ENCODE peak calls at places on chromosomes 16 and 17, in five cellular contexts. I is NCI-H526, X is omental fat pad, Z is adrenal gland, T is GM04503. E is an unnamed sample.

GRCh38 chr16:77723108-77723514 is 797 bp downstream of the NUDT7 start:
- DNase-seq in Z (peak; percentile 51), X (no peak), I (no peak), T (peak; percentile 13), E (no peak)

GRCh38 chr17:64773836-64774761 is 112.0 kb upstream of the SMURF2 start:
- DNase-seq in I (peak; percentile 97), Z (no peak), X (no peak), T (no peak), E (peak; percentile 87)

GRCh38 chr17:1562178-1562643 is 381 bp downstream of the PITPNA start:
- DNase-seq in T (no peak), I (no peak), X (no peak), Z (peak; percentile 65), E (peak; percentile 91)

GRCh38 chr17:41500131-41500911 is 5.1 kb downstream of the KRT13 start:
- DNase-seq in X (no peak), I (no peak), T (no peak), Z (no peak), E (no peak)

GRCh38 chr16:67137605-67138004 is 13.2 kb downstream of the B3GNT9 start:
- DNase-seq in Z (no peak), X (no peak), T (no peak), I (no peak), E (no peak)

GRCh38 chr17:43810226-43810715 is 22.7 kb downstream of the MPP3 start:
- DNase-seq in I (no peak), Z (no peak), X (no peak), T (no peak), E (no peak)

GRCh38 chr16:83959621-83960434 is 6.8 kb downstream of the OSGIN1 start:
- DNase-seq in X (no peak), I (no peak), T (no peak), Z (no peak), E (no peak)

GRCh38 chr17:78133179-78133951 is 2.8 kb downstream of the TMC8 start:
- DNase-seq in I (no peak), T (no peak), X (no peak), Z (no peak), E (no peak)

GRCh38 chr16:24497405-24497804 is 42.0 kb upstream of the RBBP6 start:
- DNase-seq in I (no peak), T (no peak), Z (no peak), X (no peak), E (no peak)

GRCh38 chr17:915416-916201 is 64.0 kb downstream of the NXN start:
- DNase-seq in X (no peak), I (no peak), T (no peak), Z (no peak), E (no peak)

GRCh38 chr16:31698901-31699300 is 171.2 kb downstream of the AHSP start:
- DNase-seq in I (no peak), Z (no peak), X (no peak), T (no peak), E (no peak)

GRCh38 chr17:6936370-6937028 is 59.4 kb upstream of the ALOX12 start:
- DNase-seq in Z (peak; percentile 52), T (peak; percentile 21), I (no peak), X (no peak), E (peak; percentile 86)

GRCh38 chr16:86344881-86345280 is 165.4 kb upstream of the FOXF1 start:
- DNase-seq in X (no peak), I (no peak), Z (no peak), T (no peak), E (no peak)

GRCh38 chr17:55584861-55585260 is 73.6 kb upstream of the SMIM36 start:
- DNase-seq in I (no peak), X (no peak), Z (no peak), T (no peak), E (no peak)

GRCh38 chr16:85421338-85422123 is 191.6 kb upstream of the GSE1 start:
- DNase-seq in Z (no peak), T (no peak), X (no peak), I (no peak), E (no peak)

E was measured in lower leg skin.